ENCODE peak calls at places on chromosome 11, in eight cellular contexts. U is astrocyte of the spinal cord; Y is GM23248; H is aorta; M is ovary; N is CD8-positive, alpha-beta T cell; E is coronary artery; J is uterus. I is an unnamed sample.

GRCh38 chr11:116990061-116990473 is 108.2 kb downstream of the SIK3 start:
- DNase-seq in H (no peak), E (no peak), N (no peak), M (no peak), U (peak; percentile 90), Y (peak; percentile 89), J (no peak), I (peak; percentile 88)

GRCh38 chr11:47553417-47553746 is 450 bp upstream of the CELF1 start:
- DNase-seq in U (no peak), H (no peak), Y (peak; percentile 68), J (no peak), M (no peak), E (no peak), N (no peak), I (peak; percentile 51)

GRCh38 chr11:2540521-2541320 is 95.9 kb downstream of the KCNQ1 start:
- DNase-seq in M (no peak), H (peak; percentile 12), Y (no peak), E (peak; percentile 29), U (no peak), J (no peak), N (no peak), I (no peak)

GRCh38 chr11:66277475-66278391 is at the start of gene CNIH2:
- DNase-seq in H (no peak), J (peak; percentile 42), N (peak; percentile 42), Y (peak; percentile 62), M (peak; percentile 58), U (no peak), E (no peak), I (no peak)

GRCh38 chr11:13094930-13095687 is 86.0 kb downstream of the RASSF10 start:
- DNase-seq in J (no peak), Y (no peak), M (no peak), E (no peak), U (no peak), H (no peak), N (no peak), I (no peak)

GRCh38 chr11:36569095-36569494 is 1.3 kb downstream of the RAG1 start:
- DNase-seq in J (no peak), N (no peak), H (no peak), E (no peak), Y (no peak), M (no peak), U (no peak), I (no peak)

GRCh38 chr11:85867751-85868150 is 12.6 kb downstream of the CCDC83 start:
- DNase-seq in N (no peak), U (no peak), E (no peak), J (no peak), M (no peak), H (no peak), Y (peak; percentile 68), I (peak; percentile 38)

GRCh38 chr11:38784164-38784563 is 2186.1 kb upstream of the RAG2 start:
- DNase-seq in E (no peak), Y (no peak), N (no peak), U (no peak), J (no peak), M (no peak), H (no peak), I (no peak)

GRCh38 chr11:129248618-129249017 is 56.5 kb upstream of the ARHGAP32 start:
- DNase-seq in J (no peak), H (no peak), Y (peak; percentile 87), E (no peak), N (no peak), M (no peak), U (peak; percentile 66), I (peak; percentile 62)

GRCh38 chr11:35145249-35145648 is 6.3 kb downstream of the CD44 start:
- DNase-seq in U (peak; percentile 80), E (no peak), M (no peak), H (peak; percentile 54), N (peak; percentile 39), Y (peak; percentile 71), J (no peak), I (no peak)

GRCh38 chr11:130272336-130272735 is 42.4 kb downstream of the ZBTB44 start:
- DNase-seq in Y (peak; percentile 11), N (no peak), H (no peak), M (no peak), J (no peak), E (no peak), U (no peak), I (no peak)

GRCh38 chr11:46675288-46675851 is 25.0 kb downstream of the ARHGAP1 start:
- DNase-seq in U (peak; percentile 69), J (peak; percentile 70), N (no peak), Y (peak; percentile 92), E (no peak), M (no peak), H (peak; percentile 81), I (peak; percentile 59)

GRCh38 chr11:90930252-90930651 is 707.4 kb upstream of the CHORDC1 start:
- DNase-seq in Y (no peak), U (no peak), N (no peak), H (no peak), E (no peak), M (no peak), J (no peak), I (no peak)

GRCh38 chr11:125303186-125303585 is 138.6 kb downstream of the PKNOX2 start:
- DNase-seq in N (no peak), E (no peak), M (peak; percentile 12), Y (no peak), H (no peak), J (no peak), U (no peak), I (no peak)

GRCh38 chr11:116930177-116930576 is 92.8 kb upstream of the APOA1 start:
- DNase-seq in E (no peak), Y (peak; percentile 22), U (peak; percentile 49), H (no peak), N (peak; percentile 57), J (no peak), M (no peak), I (peak; percentile 57)

GRCh38 chr11:2779981-2780849 is 80.4 kb upstream of the KCNQ1OT1 start:
- DNase-seq in U (no peak), H (peak; percentile 55), Y (no peak), N (peak; percentile 8), M (peak; percentile 81), J (peak; percentile 26), E (peak; percentile 75), I (no peak)

GRCh38 chr11:84914511-84914910 is 712.6 kb downstream of the DLG2 start:
- DNase-seq in Y (no peak), H (no peak), J (no peak), N (no peak), U (no peak), M (no peak), E (no peak), I (no peak)

GRCh38 chr11:63535734-63536133 is 874 bp upstream of the PLAAT4 start:
- DNase-seq in N (peak; percentile 56), Y (no peak), H (no peak), E (no peak), J (no peak), U (no peak), M (no peak), I (no peak)

GRCh38 chr11:10606536-10607208 is 38.2 kb upstream of the LYVE1 start:
- DNase-seq in U (peak; percentile 43), E (no peak), H (no peak), J (no peak), N (no peak), Y (peak; percentile 71), M (no peak), I (peak; percentile 71)
- H3K4me3 ChIP-seq in U (no peak overlapping the region), E (peak overlapping the region; percentile 17), H (no peak overlapping the region), J (no peak overlapping the region), N (no peak overlapping the region), Y (peak overlapping the region; percentile 1), M (no peak overlapping the region), I (no peak overlapping the region)

GRCh38 chr11:122098223-122098980 is 17.6 kb downstream of the BLID start:
- DNase-seq in N (no peak), H (no peak), E (no peak), U (no peak), J (no peak), Y (no peak), M (no peak), I (no peak)
- H3K4me3 ChIP-seq in N (no peak overlapping the region), H (peak overlapping the region; percentile 99), E (peak overlapping the region; percentile 79), U (peak overlapping the region; percentile 85), J (peak overlapping the region; percentile 57), Y (peak overlapping the region; percentile 99), M (peak overlapping the region; percentile 58), I (peak overlapping the region; percentile 65)

GRCh38 chr11:616320-617220 is 820 bp upstream of the IRF7 start:
- DNase-seq in J (peak; percentile 32), H (peak; percentile 72), E (no peak), N (no peak), M (no peak), Y (no peak), U (no peak), I (no peak)
- H3K4me3 ChIP-seq in J (peak overlapping the region; percentile 69), H (no peak overlapping the region), E (peak overlapping the region; percentile 84), N (peak overlapping the region; percentile 92), M (peak overlapping the region; percentile 59), Y (peak overlapping the region; percentile 88), U (no peak overlapping the region), I (peak overlapping the region; percentile 72)

GRCh38 chr11:128235446-128235845 is 351.9 kb downstream of the ETS1 start:
- DNase-seq in M (no peak), U (peak; percentile 59), N (no peak), Y (no peak), E (no peak), J (no peak), H (no peak), I (peak; percentile 35)
- H3K4me3 ChIP-seq in M (no peak overlapping the region), U (no peak overlapping the region), N (no peak overlapping the region), Y (no peak overlapping the region), E (no peak overlapping the region), J (no peak overlapping the region), H (no peak overlapping the region), I (no peak overlapping the region)

GRCh38 chr11:67543585-67543984 is 20.3 kb upstream of the CABP2 start:
- DNase-seq in H (no peak), N (no peak), U (no peak), J (no peak), E (no peak), Y (no peak), M (no peak), I (no peak)

GRCh38 chr11:67542971-67543370 is 19.7 kb upstream of the CABP2 start:
- DNase-seq in M (no peak), J (no peak), Y (no peak), E (no peak), U (no peak), N (no peak), H (no peak), I (no peak)

GRCh38 chr11:67545280-67545679 is 22.0 kb upstream of the CABP2 start:
- DNase-seq in Y (no peak), J (no peak), N (no peak), E (no peak), M (no peak), U (no peak), H (no peak), I (no peak)

GRCh38 chr11:67546852-67547251 is 23.6 kb upstream of the CABP2 start:
- DNase-seq in U (no peak), M (no peak), H (no peak), J (no peak), N (no peak), Y (no peak), E (no peak), I (no peak)

DNA sequence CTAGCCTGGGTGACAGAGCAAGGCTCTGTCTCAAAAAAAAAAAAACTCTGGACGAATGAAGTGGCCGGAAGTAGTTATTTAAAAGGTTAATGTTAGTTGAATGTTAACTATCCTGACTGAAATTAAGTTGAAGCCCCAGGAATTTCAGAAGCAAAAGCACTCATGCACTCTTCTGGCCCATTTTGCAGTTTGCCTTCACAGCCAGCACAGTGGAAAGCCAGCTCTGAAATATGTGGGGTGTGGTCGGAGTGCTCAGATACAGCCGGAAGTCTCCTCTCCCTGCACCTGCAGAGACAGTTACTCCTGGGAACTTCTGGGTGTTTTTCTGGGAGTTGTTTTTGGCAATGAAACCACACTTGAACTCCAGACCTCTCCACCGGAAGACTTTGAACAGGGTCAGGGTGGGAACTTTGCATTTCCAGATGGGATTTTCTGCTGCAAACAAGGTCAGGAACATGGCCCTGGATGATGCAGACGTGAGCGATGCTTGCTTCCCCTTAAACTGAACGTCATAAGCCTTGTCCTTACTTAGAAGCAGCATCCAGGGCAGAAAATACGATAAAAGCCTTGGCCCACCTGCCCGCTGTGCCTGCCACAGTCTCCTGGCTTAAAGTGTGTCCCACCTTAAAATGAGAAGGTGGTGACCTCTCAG is 21.5 kb upstream of the CABP2 start:
- DNase-seq in J (no peak), N (no peak), U (peak; percentile 20), H (no peak), M (no peak), E (no peak), Y (no peak), I (no peak)
- H3K4me3 ChIP-seq in J (no peak overlapping the region), N (no peak overlapping the region), U (no peak overlapping the region), H (no peak overlapping the region), M (no peak overlapping the region), E (no peak overlapping the region), Y (no peak overlapping the region), I (no peak overlapping the region)